ENCODE peak calls at places on chromosomes 1 and 21, in eight cellular contexts. G, S, H, I, A, K, O and T are unnamed samples.

GRCh38 chr1:80869299-80869698 is 931.4 kb upstream of the ADGRL2 start:
- DNase-seq in G (no peak), S (no peak), H (no peak), I (no peak), A (no peak), K (no peak), O (no peak), T (no peak)

GRCh38 chr1:185352067-185352466 is 35.0 kb upstream of the IVNS1ABP start:
- DNase-seq in G (no peak), S (no peak), H (no peak), I (no peak), A (no peak), K (peak; percentile 15), O (no peak), T (no peak)

GRCh38 chr1:58739851-58740466 is 40.1 kb upstream of the MYSM1 start:
- DNase-seq in G (no peak), S (no peak), H (no peak), I (peak; percentile 88), A (no peak), K (peak; percentile 38), O (peak; percentile 56), T (peak; percentile 65)

GRCh38 chr1:33195560-33195959 is 13.7 kb upstream of the TRIM62 start:
- DNase-seq in G (no peak), S (no peak), H (no peak), I (no peak), A (no peak), K (peak; percentile 36), O (no peak), T (no peak)

GRCh38 chr21:42524341-42525227 is 10.9 kb downstream of the SLC37A1 start:
- DNase-seq in G (peak; percentile 87), S (peak; percentile 56), H (peak; percentile 80), I (peak; percentile 82), A (peak; percentile 88), K (peak; percentile 56), O (no peak), T (peak; percentile 61)

GRCh38 chr1:59971464-59971911 is 44.9 kb upstream of the CYP2J2 start:
- DNase-seq in G (peak; percentile 80), S (no peak), H (peak; percentile 72), I (peak; percentile 84), A (peak; percentile 91), K (peak; percentile 43), O (peak; percentile 50), T (peak; percentile 73)

GRCh38 chr1:245880754-245881403 is 626.2 kb downstream of the SMYD3 start:
- DNase-seq in G (no peak), S (peak; percentile 99), H (no peak), I (no peak), A (no peak), K (peak; percentile 99), O (peak; percentile 36), T (no peak)

GRCh38 chr1:34690269-34690668 is 64.6 kb upstream of the GJB5 start:
- DNase-seq in G (no peak), S (no peak), H (no peak), I (no peak), A (no peak), K (no peak), O (no peak), T (no peak)

GRCh38 chr1:63142001-63142400 is 180.4 kb upstream of the FOXD3 start:
- DNase-seq in G (no peak), S (no peak), H (no peak), I (no peak), A (no peak), K (no peak), O (no peak), T (no peak)

GRCh38 chr1:36223373-36223995 is 759 bp upstream of the THRAP3 start:
- DNase-seq in G (no peak), S (peak; percentile 65), H (no peak), I (peak; percentile 63), A (no peak), K (peak; percentile 71), O (no peak), T (peak; percentile 63)

GRCh38 chr1:73056826-73057225 is 774.5 kb upstream of the NEGR1 start:
- DNase-seq in G (no peak), S (no peak), H (no peak), I (peak; percentile 22), A (no peak), K (no peak), O (no peak), T (peak; percentile 84)

GRCh38 chr21:46420241-46421190 is 38.2 kb upstream of the DIP2A start:
- DNase-seq in G (no peak), S (no peak), H (no peak), I (no peak), A (peak; percentile 62), K (no peak), O (no peak), T (no peak)

GRCh38 chr1:17289756-17290155 is 18.2 kb upstream of the PADI4 start:
- DNase-seq in G (no peak), S (peak; percentile 64), H (no peak), I (no peak), A (no peak), K (peak; percentile 74), O (peak; percentile 56), T (no peak)
- H3K27ac ChIP-seq in G (no peak overlapping the region), S (no peak overlapping the region), H (no peak overlapping the region), I (no peak overlapping the region), A (no peak overlapping the region), K (no peak overlapping the region), O (no peak overlapping the region), T (no peak overlapping the region)

GRCh38 chr1:181153634-181153961 is 65.1 kb downstream of the IER5 start:
- DNase-seq in G (no peak), S (no peak), H (no peak), I (no peak), A (no peak), K (no peak), O (no peak), T (no peak)
- H3K27ac ChIP-seq in G (peak overlapping the region; percentile 64), S (no peak overlapping the region), H (peak overlapping the region; percentile 15), I (peak overlapping the region; percentile 40), A (no peak overlapping the region), K (no peak overlapping the region), O (no peak overlapping the region), T (peak overlapping the region; percentile 32)

GRCh38 chr1:153356392-153357075 is 1.1 kb upstream of the S100A9 start:
- DNase-seq in G (no peak), S (no peak), H (no peak), I (no peak), A (no peak), K (no peak), O (no peak), T (no peak)

GRCh38 chr1:153359241-153359640 is 1.6 kb downstream of the S100A9 start:
- DNase-seq in G (no peak), S (no peak), H (no peak), I (no peak), A (no peak), K (no peak), O (no peak), T (no peak)

GRCh38 chr1:153358691-153358975 is 979 bp downstream of the S100A9 start:
- DNase-seq in G (no peak), S (no peak), H (no peak), I (no peak), A (no peak), K (no peak), O (no peak), T (no peak)

GRCh38 chr1:153357076-153357852 is 390 bp upstream of the S100A9 start:
- DNase-seq in G (peak; percentile 94), S (no peak), H (peak; percentile 46), I (no peak), A (no peak), K (no peak), O (peak; percentile 94), T (peak; percentile 34)

GRCh38 chr1:153357853-153358690 is at the start of gene S100A9:
- DNase-seq in G (no peak), S (no peak), H (no peak), I (no peak), A (no peak), K (no peak), O (peak; percentile 41), T (no peak)
- H3K27ac ChIP-seq in G (peak within 1 kb of the TSS; percentile 84), S (no peak within 1 kb of the TSS), H (no peak within 1 kb of the TSS), I (no peak within 1 kb of the TSS), A (no peak within 1 kb of the TSS), K (no peak within 1 kb of the TSS), O (peak within 1 kb of the TSS; percentile 98), T (no peak within 1 kb of the TSS)

DNA sequence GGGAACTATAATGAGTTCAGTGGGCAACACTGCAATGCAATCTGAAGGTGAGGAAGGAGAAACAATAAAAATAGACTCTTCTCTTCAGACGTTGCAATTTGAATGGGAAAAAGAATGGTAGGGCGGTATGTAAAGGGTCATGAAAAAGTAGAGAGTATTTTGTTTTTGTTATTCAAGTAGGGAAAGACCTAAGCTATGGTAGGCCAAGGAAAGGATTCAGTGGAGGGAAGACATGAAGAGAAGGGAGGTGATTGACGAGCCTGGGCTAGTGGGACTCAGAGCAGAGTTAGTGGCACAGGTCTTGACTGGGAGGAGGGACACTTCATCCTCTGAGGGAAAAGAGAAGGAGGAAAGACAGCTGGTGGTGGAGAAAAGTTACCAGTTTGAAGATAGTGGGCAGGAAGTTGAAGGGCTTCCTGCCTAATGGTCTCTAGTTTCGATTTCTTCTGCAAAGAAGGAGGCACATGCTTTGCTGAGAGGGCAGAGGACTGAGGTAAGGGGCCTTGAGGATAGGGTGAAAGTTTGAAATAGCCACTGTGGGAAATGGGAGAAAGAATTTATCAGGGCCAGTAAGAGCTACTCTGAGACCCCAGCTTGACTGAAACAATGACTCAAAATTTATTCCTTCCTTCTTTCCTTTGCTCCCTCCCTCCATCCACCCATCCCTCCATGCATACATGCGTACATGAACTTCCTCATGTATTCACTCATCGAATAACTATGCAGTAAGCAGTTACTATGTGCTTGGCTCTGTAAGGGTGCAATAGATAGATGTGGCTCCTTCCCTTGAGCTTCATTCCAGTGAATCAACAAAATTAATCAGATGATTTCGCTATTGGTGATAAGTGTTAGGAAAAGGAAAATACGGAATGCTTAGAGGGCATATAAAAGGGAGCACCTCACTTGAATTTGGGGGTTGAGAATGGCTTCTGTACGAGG is 4.2 kb downstream of the CD48 start:
- DNase-seq in G (no peak), S (no peak), H (no peak), I (no peak), A (no peak), K (no peak), O (no peak), T (peak; percentile 27)
- H3K27ac ChIP-seq in G (peak overlapping the region; percentile 36), S (no peak overlapping the region), H (peak overlapping the region; percentile 21), I (no peak overlapping the region), A (no peak overlapping the region), K (no peak overlapping the region), O (no peak overlapping the region), T (peak overlapping the region; percentile 30)

GRCh38 chr1:207888647-207889046 is 22.3 kb downstream of the CD34 start:
- DNase-seq in G (no peak), S (peak; percentile 26), H (peak; percentile 25), I (no peak), A (no peak), K (peak; percentile 45), O (no peak), T (no peak)
- H3K27ac ChIP-seq in G (peak overlapping the region; percentile 81), S (no peak overlapping the region), H (no peak overlapping the region), I (no peak overlapping the region), A (peak overlapping the region; percentile 33), K (peak overlapping the region; percentile 46), O (no peak overlapping the region), T (no peak overlapping the region)

DNA sequence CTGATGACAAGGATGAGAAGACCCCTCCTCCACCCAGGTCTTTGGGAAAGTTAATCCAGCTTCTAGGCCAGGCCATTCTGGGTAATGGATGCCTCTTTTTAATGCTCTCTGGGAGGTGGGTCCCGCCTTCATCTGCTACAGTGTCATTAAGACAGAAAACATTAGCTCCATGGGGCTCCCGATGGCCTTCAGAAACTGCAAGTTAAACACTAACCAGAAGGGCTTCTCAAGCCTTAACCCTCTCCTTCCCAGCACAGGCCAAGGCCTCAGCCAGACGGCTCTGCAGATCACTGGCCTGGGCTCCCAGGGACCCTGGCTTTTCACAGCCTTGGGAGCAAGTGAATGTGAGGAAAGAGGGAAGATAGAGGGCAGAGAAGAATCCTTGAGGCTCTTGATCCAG is 364.9 kb downstream of the MATN1 start:
- DNase-seq in G (no peak), S (no peak), H (no peak), I (peak; percentile 46), A (no peak), K (no peak), O (no peak), T (no peak)
- H3K27ac ChIP-seq in G (no peak overlapping the region), S (no peak overlapping the region), H (no peak overlapping the region), I (no peak overlapping the region), A (no peak overlapping the region), K (no peak overlapping the region), O (no peak overlapping the region), T (no peak overlapping the region)